ENCODE peak calls at places on chromosomes 3 and 15, in ten cellular contexts. Z is lower lobe of right lung; W is CD4-positive, alpha-beta memory T cell; Q is omental fat pad; Y is ascending aorta; N is ELR; F is naive thymus-derived CD8-positive, alpha-beta T cell; P is head of caudate nucleus; H is DMS153; K is mucosa of descending colon. C is an unnamed sample.
A peak's percentile ranks its signal among the peaks of the same experiment; 100 is the strongest.

GRCh38 chr15:36361351-36361870 is 218.0 kb upstream of the CDIN1 start:
- DNase-seq in Z (no peak), W (no peak), Q (no peak), Y (no peak), N (peak; percentile 74), F (no peak), P (no peak), H (no peak), K (no peak), C (no peak)

GRCh38 chr3:31634485-31634884 is 101.8 kb downstream of the STT3B start:
- DNase-seq in Z (no peak), W (no peak), Q (no peak), Y (no peak), N (peak; percentile 85), F (no peak), P (no peak), H (no peak), K (no peak), C (no peak)

GRCh38 chr15:40087991-40088928 is 20.4 kb downstream of the BMF start:
- DNase-seq in Z (no peak), W (no peak), Q (no peak), Y (no peak), N (no peak), F (no peak), P (no peak), H (no peak), K (no peak), C (no peak)

GRCh38 chr15:81373996-81374395 is at the start of gene TMC3:
- DNase-seq in Z (no peak), W (no peak), Q (no peak), Y (no peak), N (no peak), F (no peak), P (peak; percentile 16), H (no peak), K (no peak), C (no peak)

GRCh38 chr15:101447561-101448071 is 41.9 kb downstream of the PCSK6 start:
- DNase-seq in Z (no peak), W (no peak), Q (no peak), Y (no peak), N (no peak), F (no peak), P (no peak), H (no peak), K (no peak), C (no peak)

GRCh38 chr3:125191256-125191655 is 21.3 kb downstream of the SLC12A8 start:
- DNase-seq in Z (no peak), W (no peak), Q (no peak), Y (no peak), N (no peak), F (no peak), P (no peak), H (no peak), K (no peak), C (no peak)

GRCh38 chr15:33908396-33908795 is 59.9 kb upstream of the CHRM5 start:
- DNase-seq in Z (no peak), W (no peak), Q (no peak), Y (no peak), N (peak; percentile 41), F (no peak), P (no peak), H (no peak), K (no peak), C (no peak)

GRCh38 chr3:40057077-40057476 is 247.7 kb downstream of the MYRIP start:
- DNase-seq in Z (no peak), W (no peak), Q (no peak), Y (no peak), N (no peak), F (no peak), P (no peak), H (no peak), K (no peak), C (no peak)

GRCh38 chr15:96336045-96336642 is 5.6 kb downstream of the NR2F2 start:
- DNase-seq in Z (no peak), W (no peak), Q (no peak), Y (no peak), N (peak; percentile 40), F (no peak), P (no peak), H (no peak), K (no peak), C (no peak)

GRCh38 chr3:13767896-13768295 is 112.0 kb downstream of the WNT7A start:
- DNase-seq in Z (no peak), W (no peak), Q (no peak), Y (no peak), N (no peak), F (no peak), P (no peak), H (no peak), K (no peak), C (no peak)

GRCh38 chr3:123586966-123587365 is 2.1 kb upstream of the HACD2 start:
- DNase-seq in Z (no peak), W (no peak), Q (no peak), Y (no peak), N (peak; percentile 70), F (no peak), P (no peak), H (no peak), K (no peak), C (no peak)

GRCh38 chr15:26634319-26634718 is 138.5 kb downstream of the GABRB3 start:
- DNase-seq in Z (no peak), W (no peak), Q (no peak), Y (peak; percentile 27), N (no peak), F (no peak), P (no peak), H (no peak), K (no peak), C (no peak)

GRCh38 chr3:51388286-51389029 is 2.6 kb upstream of the RBM15B start:
- DNase-seq in Z (no peak), W (no peak), Q (no peak), Y (peak; percentile 56), N (peak; percentile 46), F (no peak), P (no peak), H (no peak), K (peak; percentile 81), C (peak; percentile 63)

GRCh38 chr3:133674290-133674912 is 12.7 kb upstream of the TOPBP1 start:
- DNase-seq in Z (no peak), W (no peak), Q (no peak), Y (no peak), N (no peak), F (no peak), P (peak; percentile 38), H (no peak), K (no peak), C (no peak)

GRCh38 chr15:37045859-37046318 is 54.5 kb downstream of the MEIS2 start:
- DNase-seq in Z (peak; percentile 48), W (no peak), Q (no peak), Y (no peak), N (no peak), F (no peak), P (no peak), H (no peak), K (no peak), C (no peak)

GRCh38 chr3:69565316-69565715 is 173.9 kb upstream of the MITF start:
- DNase-seq in Z (no peak), W (no peak), Q (no peak), Y (no peak), N (no peak), F (no peak), P (no peak), H (no peak), K (no peak), C (no peak)

GRCh38 chr3:11563749-11564148 is 80.0 kb downstream of the VGLL4 start:
- DNase-seq in Z (no peak), W (no peak), Q (no peak), Y (peak; percentile 57), N (no peak), F (no peak), P (no peak), H (no peak), K (no peak), C (no peak)

GRCh38 chr3:155302476-155302875 is 9.0 kb upstream of the STRIT1 start:
- DNase-seq in Z (no peak), W (no peak), Q (no peak), Y (no peak), N (peak; percentile 64), F (no peak), P (no peak), H (no peak), K (no peak), C (no peak)

GRCh38 chr15:58260911-58261267 is 122.7 kb downstream of the AQP9 start:
- DNase-seq in Z (no peak), W (no peak), Q (no peak), Y (no peak), N (peak; percentile 24), F (no peak), P (no peak), H (peak; percentile 66), K (no peak), C (peak; percentile 77)

GRCh38 chr3:49700014-49700413 is 10.7 kb downstream of the RNF123 start:
- DNase-seq in Z (no peak), W (no peak), Q (no peak), Y (no peak), N (no peak), F (no peak), P (no peak), H (no peak), K (no peak), C (no peak)

GRCh38 chr15:90062023-90062728 is 40.1 kb downstream of the IDH2 start:
- DNase-seq in Z (peak; percentile 84), W (peak; percentile 54), Q (no peak), Y (no peak), N (no peak), F (no peak), P (peak; percentile 49), H (peak; percentile 93), K (peak; percentile 91), C (peak; percentile 77)

GRCh38 chr3:123286308-123287023 is 84.7 kb downstream of the SEC22A start:
- DNase-seq in Z (no peak), W (peak; percentile 17), Q (no peak), Y (no peak), N (peak; percentile 81), F (no peak), P (peak; percentile 35), H (no peak), K (peak; percentile 62), C (no peak)

GRCh38 chr3:161475905-161476304 is 20.7 kb upstream of the OTOL1 start:
- DNase-seq in Z (no peak), W (no peak), Q (no peak), Y (no peak), N (peak; percentile 37), F (no peak), P (no peak), H (no peak), K (no peak), C (no peak)

GRCh38 chr3:78871048-78871447 is 896.8 kb downstream of the ROBO1 start:
- DNase-seq in Z (no peak), W (no peak), Q (no peak), Y (no peak), N (peak; percentile 50), F (no peak), P (no peak), H (no peak), K (no peak), C (no peak)

GRCh38 chr3:169091196-169091595 is 572.3 kb downstream of the MECOM start:
- DNase-seq in Z (no peak), W (no peak), Q (no peak), Y (no peak), N (peak; percentile 71), F (no peak), P (no peak), H (no peak), K (no peak), C (no peak)

GRCh38 chr3:197009532-197010019 is 20.0 kb downstream of the MELTF start:
- DNase-seq in Z (no peak), W (no peak), Q (no peak), Y (no peak), N (no peak), F (no peak), P (no peak), H (no peak), K (no peak), C (no peak)

GRCh38 chr3:46008058-46008457 is 12.4 kb upstream of the FYCO1 start:
- DNase-seq in Z (no peak), W (no peak), Q (no peak), Y (no peak), N (no peak), F (no peak), P (no peak), H (no peak), K (no peak), C (no peak)

GRCh38 chr3:52259035-52259434 is 13.5 kb downstream of the PPM1M start:
- DNase-seq in Z (no peak), W (no peak), Q (no peak), Y (no peak), N (no peak), F (no peak), P (no peak), H (no peak), K (no peak), C (no peak)